ENCODE peak calls at places on chromosomes 6 and 20, in seven cellular contexts. R is fibroblast of mammary gland, C is cardiac muscle cell, B is colonic mucosa, A is spleen, T is HepG2, S is pancreas. O is an unnamed sample.

GRCh38 chr20:24470782-24471582 is 1.6 kb downstream of the SYNDIG1 start:
- DNase-seq in R (no peak), C (peak; percentile 23), B (no peak), A (no peak), T (no peak), S (no peak), O (peak; percentile 75)

GRCh38 chr6:15744824-15745402 is 82.1 kb upstream of the DTNBP1 start:
- DNase-seq in R (no peak), C (no peak), B (no peak), A (no peak), T (no peak), S (no peak), O (no peak)

GRCh38 chr6:158595223-158595622 is 35.3 kb downstream of the TMEM181 start:
- DNase-seq in R (peak; percentile 9), C (no peak), B (no peak), A (no peak), T (peak; percentile 17), S (no peak), O (no peak)

GRCh38 chr6:54700158-54700557 is 146.4 kb upstream of the FAM83B start:
- DNase-seq in R (no peak), C (no peak), B (no peak), A (no peak), T (no peak), S (no peak), O (no peak)

GRCh38 chr20:62201173-62202082 is 18.6 kb downstream of the MTG2 start:
- DNase-seq in R (no peak), C (no peak), B (no peak), A (peak; percentile 85), T (no peak), S (no peak), O (no peak)

GRCh38 chr20:46826343-46826984 is 68.2 kb upstream of the EYA2 start:
- DNase-seq in R (peak; percentile 35), C (no peak), B (no peak), A (no peak), T (no peak), S (no peak), O (no peak)

GRCh38 chr20:11124849-11125505 is 451.2 kb upstream of the JAG1 start:
- DNase-seq in R (peak; percentile 63), C (no peak), B (no peak), A (no peak), T (no peak), S (no peak), O (no peak)

GRCh38 chr6:168956884-168957730 is 296.5 kb downstream of the THBS2 start:
- DNase-seq in R (peak; percentile 86), C (peak; percentile 71), B (peak; percentile 60), A (peak; percentile 82), T (peak; percentile 67), S (peak; percentile 34), O (peak; percentile 87)

GRCh38 chr20:10861086-10861485 is 187.3 kb upstream of the JAG1 start:
- DNase-seq in R (peak; percentile 61), C (no peak), B (no peak), A (no peak), T (no peak), S (no peak), O (no peak)

GRCh38 chr20:16749573-16749972 is 1.4 kb downstream of the OTOR start:
- DNase-seq in R (no peak), C (no peak), B (no peak), A (no peak), T (peak; percentile 23), S (no peak), O (peak; percentile 84)

GRCh38 chr6:121791396-121792315 is 356.2 kb downstream of the GJA1 start:
- DNase-seq in R (peak; percentile 76), C (no peak), B (no peak), A (no peak), T (no peak), S (no peak), O (peak; percentile 67)

GRCh38 chr6:9789201-9789600 is 625.7 kb downstream of the TFAP2A start:
- DNase-seq in R (no peak), C (no peak), B (no peak), A (no peak), T (no peak), S (no peak), O (peak; percentile 61)

GRCh38 chr20:63698739-63699465 is 2.5 kb downstream of the TNFRSF6B start:
- DNase-seq in R (peak; percentile 91), C (no peak), B (no peak), A (peak; percentile 76), T (no peak), S (peak; percentile 28), O (peak; percentile 71)

GRCh38 chr20:48502016-48502415 is 325.8 kb downstream of the PREX1 start:
- DNase-seq in R (no peak), C (no peak), B (no peak), A (no peak), T (no peak), S (no peak), O (no peak)

GRCh38 chr6:126672654-126673053 is 332.7 kb downstream of the CENPW start:
- DNase-seq in R (peak; percentile 76), C (no peak), B (no peak), A (no peak), T (no peak), S (no peak), O (no peak)

GRCh38 chr6:43644940-43645612 is at the start of gene RSPH9:
- DNase-seq in R (peak; percentile 80), C (peak; percentile 88), B (peak; percentile 79), A (peak; percentile 92), T (no peak), S (no peak), O (peak; percentile 98)

GRCh38 chr6:38177885-38178583 is 358.5 kb downstream of the ZFAND3 start:
- DNase-seq in R (no peak), C (no peak), B (no peak), A (peak; percentile 51), T (no peak), S (no peak), O (peak; percentile 45)

GRCh38 chr20:33812673-33813462 is 1.7 kb downstream of the CHMP4B start:
- DNase-seq in R (peak; percentile 19), C (peak; percentile 49), B (peak; percentile 67), A (no peak), T (peak; percentile 91), S (peak; percentile 36), O (peak; percentile 65)

GRCh38 chr20:33808388-33808787 is 2.8 kb upstream of the CHMP4B start:
- DNase-seq in R (no peak), C (no peak), B (no peak), A (no peak), T (no peak), S (no peak), O (no peak)

GRCh38 chr20:33814238-33814712 is 3.1 kb downstream of the CHMP4B start:
- DNase-seq in R (no peak), C (no peak), B (peak; percentile 80), A (no peak), T (no peak), S (no peak), O (no peak)

GRCh38 chr20:33811763-33812672 is 870 bp downstream of the CHMP4B start:
- DNase-seq in R (peak; percentile 88), C (peak; percentile 36), B (no peak), A (peak; percentile 85), T (peak; percentile 66), S (peak; percentile 49), O (peak; percentile 72)

DNA sequence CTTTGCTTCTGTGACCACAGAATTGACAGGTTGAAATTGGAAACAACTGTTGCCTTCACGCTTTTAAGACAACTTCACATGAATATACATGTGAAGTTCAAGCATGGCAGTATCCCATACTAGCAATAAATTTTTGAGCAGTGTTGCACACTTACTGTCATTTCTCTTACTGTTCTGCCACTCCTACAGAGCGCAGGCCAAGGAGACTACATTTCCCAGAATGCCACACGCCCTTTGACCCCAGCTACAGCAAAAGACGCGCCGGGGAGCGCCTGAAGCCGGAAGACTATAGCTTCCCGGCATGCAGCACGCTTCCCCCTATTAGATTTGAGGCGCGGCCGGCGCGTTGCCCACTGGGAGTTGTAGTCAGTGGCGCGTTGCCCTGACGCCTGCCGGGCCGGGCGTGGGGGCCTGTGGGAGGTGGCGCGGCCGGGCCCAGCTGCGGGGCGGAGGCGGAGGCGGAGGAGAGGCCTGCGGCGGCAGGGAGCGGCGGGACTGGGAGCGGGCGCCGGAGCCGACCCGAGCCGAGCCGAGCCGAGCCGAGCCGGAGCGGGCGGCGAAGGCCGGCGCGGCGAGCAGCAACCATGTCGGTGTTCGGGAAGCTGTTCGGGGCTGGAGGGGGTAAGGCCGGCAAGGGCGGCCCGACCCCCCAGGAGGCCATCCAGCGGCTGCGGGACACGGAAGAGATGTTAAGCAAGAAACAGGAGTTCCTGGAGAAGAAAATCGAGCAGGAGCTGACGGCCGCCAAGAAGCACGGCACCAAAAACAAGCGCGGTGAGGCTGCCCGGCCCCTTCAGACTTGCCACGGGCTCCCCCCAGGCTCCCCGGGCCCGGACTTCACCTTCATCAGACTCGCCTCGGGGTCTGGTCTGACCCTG is at the start of gene CHMP4B:
- DNase-seq in R (peak; percentile 97), C (peak; percentile 100), B (peak; percentile 99), A (peak; percentile 100), T (peak; percentile 99), S (peak; percentile 99), O (peak; percentile 99)
- TF ChIP-seq CTCF in R (no peak), C (no peak), B (no peak), A (no peak), T (no peak), S (no peak), O (no peak)

GRCh38 chr6:32603888-32604287 is 14.2 kb upstream of the HLA-DRB1 start:
- DNase-seq in R (no peak), C (no peak), B (no peak), A (no peak), T (no peak), S (no peak), O (no peak)
- H3K4me3 ChIP-seq in R (no peak overlapping the region), C (no peak overlapping the region), B (no peak overlapping the region), A (no peak overlapping the region), T (no peak overlapping the region), S (no peak overlapping the region), O (no peak overlapping the region)

GRCh38 chr20:22243063-22243462 is 341.3 kb downstream of the FOXA2 start:
- DNase-seq in R (peak; percentile 6), C (no peak), B (no peak), A (no peak), T (no peak), S (no peak), O (no peak)

GRCh38 chr20:22245139-22245538 is 339.2 kb downstream of the FOXA2 start:
- DNase-seq in R (no peak), C (no peak), B (no peak), A (no peak), T (peak; percentile 52), S (no peak), O (no peak)

DNA sequence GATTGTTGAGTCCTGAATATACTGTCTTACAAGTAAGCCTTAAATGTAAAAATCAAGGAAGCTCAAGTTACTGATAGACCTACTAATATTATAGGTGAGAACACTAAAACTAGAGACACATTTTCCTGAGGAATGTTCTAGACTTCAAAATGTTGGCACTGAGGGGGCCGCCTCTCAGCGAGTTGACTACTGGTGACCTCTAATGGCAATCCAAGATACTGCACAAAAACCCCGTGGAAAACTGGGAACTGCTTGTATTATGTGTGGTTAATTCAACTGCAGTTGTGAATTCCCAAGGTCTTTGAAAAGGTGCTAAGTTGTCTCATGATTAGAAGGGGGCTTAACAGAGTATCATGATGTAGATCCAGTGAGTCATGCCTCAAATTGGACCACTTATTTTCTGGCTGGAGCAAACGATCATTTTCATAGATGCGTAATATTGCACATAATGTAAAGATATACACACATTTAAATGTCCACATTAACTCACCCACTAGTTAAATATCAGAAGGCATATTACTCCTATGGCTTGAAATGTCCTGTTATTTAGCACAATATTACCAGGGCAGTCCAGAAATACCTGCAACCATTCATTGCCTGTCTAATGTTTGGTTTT is 336.2 kb downstream of the FOXA2 start:
- DNase-seq in R (peak; percentile 16), C (peak; percentile 51), B (no peak), A (no peak), T (peak; percentile 35), S (no peak), O (peak; percentile 76)
- TF ChIP-seq CTCF in R (peak; percentile 61), C (peak; percentile 31), B (no peak), A (no peak), T (peak; percentile 77), S (peak; percentile 23), O (peak; percentile 89)

GRCh38 chr6:148406579-148407371 is 64.1 kb downstream of the SASH1 start:
- DNase-seq in R (no peak), C (no peak), B (no peak), A (no peak), T (no peak), S (no peak), O (no peak)
- H3K4me3 ChIP-seq in R (no peak overlapping the region), C (no peak overlapping the region), B (no peak overlapping the region), A (no peak overlapping the region), T (no peak overlapping the region), S (no peak overlapping the region), O (no peak overlapping the region)

O was measured in endodermal cell.